ENCODE peak calls at places on chromosomes 2 and 18, in eight cellular contexts. H is osteoblast, I is fibroblast of lung, W is MCF 10A, Q is fibroblast of mammary gland, P is IMR-90, D is mammary epithelial cell, U is GM06990. E is an unnamed sample.

GRCh38 chr2:151657667-151658076 is 76.6 kb downstream of the NEB start:
- DNase-seq in U (no peak), I (peak), Q (peak), W (no peak), D (no peak), H (no peak), P (no peak), E (no peak)

GRCh38 chr2:232728785-232729184 is 31.7 kb downstream of the GIGYF2 start:
- DNase-seq in Q (no peak), P (no peak), I (no peak), W (no peak), D (no peak), H (no peak), U (no peak), E (no peak)

GRCh38 chr2:230358305-230358704 is 31.3 kb downstream of the SP140L start:
- DNase-seq in I (peak), Q (peak), U (no peak), W (no peak), D (peak), P (peak), H (no peak), E (no peak)

GRCh38 chr2:223472771-223473170 is 129.4 kb downstream of the SCG2 start:
- DNase-seq in D (no peak), H (no peak), W (no peak), I (no peak), U (no peak), P (no peak), Q (no peak), E (no peak)

GRCh38 chr2:78778756-78779510 is 246.6 kb upstream of the REG3G start:
- DNase-seq in H (no peak), W (no peak), P (no peak), U (no peak), Q (no peak), D (no peak), I (no peak), E (no peak)

GRCh38 chr18:58364867-58365533 is 263.9 kb downstream of the ALPK2 start:
- DNase-seq in I (peak), Q (peak), U (no peak), P (peak), H (peak), W (peak), D (peak), E (no peak)

GRCh38 chr2:241286348-241287090 is 29.0 kb downstream of the HDLBP start:
- DNase-seq in H (no peak), P (no peak), W (no peak), I (peak), U (no peak), D (no peak), Q (no peak), E (no peak)

GRCh38 chr2:209331291-209331844 is 92.5 kb upstream of the MAP2 start:
- DNase-seq in P (peak), U (no peak), D (peak), Q (peak), I (peak), W (peak), H (peak), E (no peak)

GRCh38 chr2:108613261-108614042 is 79.2 kb downstream of the LIMS1 start:
- DNase-seq in I (no peak), W (no peak), D (no peak), P (peak), U (no peak), Q (no peak), H (no peak), E (no peak)

GRCh38 chr18:71784777-71785176 is 759.4 kb downstream of the CBLN2 start:
- DNase-seq in H (no peak), P (no peak), W (peak), I (no peak), D (no peak), U (no peak), Q (peak), E (peak)

GRCh38 chr2:156332452-156333273 is at the start of gene NR4A2:
- DNase-seq in W (peak), P (peak), D (peak), U (peak), I (peak), H (peak), Q (peak), E (peak)

GRCh38 chr2:170817999-170818293 is 1.3 kb downstream of the GAD1 start:
- DNase-seq in U (no peak), I (no peak), W (no peak), Q (no peak), P (no peak), D (no peak), H (no peak), E (no peak)

GRCh38 chr2:3033315-3033714 is 344.3 kb downstream of the EIPR1 start:
- DNase-seq in W (no peak), Q (no peak), D (no peak), U (no peak), I (no peak), H (no peak), P (no peak), E (no peak)

GRCh38 chr2:155836439-155836838 is 496.1 kb downstream of the NR4A2 start:
- DNase-seq in H (no peak), Q (no peak), I (no peak), W (no peak), U (no peak), P (no peak), D (no peak), E (no peak)

GRCh38 chr18:51559902-51560287 is 362.4 kb upstream of the MEX3C start:
- DNase-seq in H (no peak), W (peak), P (no peak), D (peak), Q (no peak), I (no peak), U (no peak), E (no peak)
- TF ChIP-seq CTCF in H (no peak), W (peak), P (no peak), D (peak), Q (no peak), I (no peak), U (peak), E (no peak)

DNA sequence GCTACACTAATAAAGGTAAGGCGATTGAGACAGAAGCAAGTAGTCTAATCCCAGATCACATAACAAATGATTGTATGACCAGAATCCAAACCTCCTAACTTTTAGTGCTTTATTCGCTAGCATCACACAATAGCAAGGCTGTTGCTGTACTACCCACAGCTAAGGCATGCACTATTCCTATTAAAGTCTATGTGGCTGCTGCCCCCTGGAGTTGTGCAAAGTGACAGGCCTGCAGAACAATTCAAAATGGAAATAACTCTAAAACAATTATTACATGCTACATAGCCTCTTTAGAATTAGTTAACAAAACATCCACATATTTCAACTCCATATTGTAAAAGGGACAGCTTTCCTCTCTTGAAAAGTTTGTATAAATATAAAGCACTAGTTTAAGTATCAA is 6.0 kb downstream of the ERBB4 start:
- DNase-seq in P (no peak), U (no peak), D (no peak), Q (no peak), H (no peak), W (no peak), I (no peak), E (no peak)
- TF ChIP-seq CTCF in P (no peak), U (peak), D (no peak), Q (no peak), H (no peak), W (no peak), I (no peak), E (no peak)

GRCh38 chr18:50748243-50749229 is 71.3 kb downstream of the MRO start:
- DNase-seq in W (peak), P (no peak), U (no peak), D (no peak), Q (no peak), H (no peak), I (no peak), E (no peak)

GRCh38 chr18:50742947-50743346 is 76.9 kb downstream of the MRO start:
- DNase-seq in Q (no peak), D (no peak), H (no peak), I (no peak), P (no peak), W (no peak), U (no peak), E (no peak)

GRCh38 chr18:50747849-50748242 is 72.0 kb downstream of the MRO start:
- DNase-seq in H (no peak), W (no peak), P (no peak), I (no peak), D (no peak), U (no peak), Q (no peak), E (no peak)

GRCh38 chr18:50744253-50744652 is 75.6 kb downstream of the MRO start:
- DNase-seq in P (no peak), I (no peak), U (no peak), D (no peak), H (no peak), Q (no peak), W (no peak), E (no peak)

DNA sequence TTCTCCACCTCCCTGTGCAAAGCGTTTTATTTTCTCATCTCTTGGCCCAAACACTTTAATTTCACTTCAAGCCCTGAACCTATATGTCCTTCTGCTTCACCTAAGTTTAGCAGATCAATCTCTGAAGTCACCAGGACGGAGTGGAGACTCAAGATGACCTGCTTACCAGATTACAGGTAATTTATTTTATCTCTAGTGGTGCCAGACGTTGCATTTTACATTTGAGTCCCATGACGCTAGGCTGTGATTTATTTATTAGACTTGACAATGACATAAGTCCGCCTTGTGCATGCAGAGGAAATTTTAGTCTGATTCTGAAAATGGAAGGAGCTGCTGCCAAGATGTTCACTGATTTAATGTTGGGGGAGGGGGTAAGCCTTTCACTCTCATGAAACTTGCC is 73.9 kb downstream of the MRO start:
- DNase-seq in U (no peak), Q (no peak), P (no peak), D (no peak), I (no peak), W (no peak), H (no peak), E (no peak)
- TF ChIP-seq CTCF in U (no peak), Q (no peak), P (no peak), D (no peak), I (no peak), W (no peak), H (no peak), E (no peak)

DNA sequence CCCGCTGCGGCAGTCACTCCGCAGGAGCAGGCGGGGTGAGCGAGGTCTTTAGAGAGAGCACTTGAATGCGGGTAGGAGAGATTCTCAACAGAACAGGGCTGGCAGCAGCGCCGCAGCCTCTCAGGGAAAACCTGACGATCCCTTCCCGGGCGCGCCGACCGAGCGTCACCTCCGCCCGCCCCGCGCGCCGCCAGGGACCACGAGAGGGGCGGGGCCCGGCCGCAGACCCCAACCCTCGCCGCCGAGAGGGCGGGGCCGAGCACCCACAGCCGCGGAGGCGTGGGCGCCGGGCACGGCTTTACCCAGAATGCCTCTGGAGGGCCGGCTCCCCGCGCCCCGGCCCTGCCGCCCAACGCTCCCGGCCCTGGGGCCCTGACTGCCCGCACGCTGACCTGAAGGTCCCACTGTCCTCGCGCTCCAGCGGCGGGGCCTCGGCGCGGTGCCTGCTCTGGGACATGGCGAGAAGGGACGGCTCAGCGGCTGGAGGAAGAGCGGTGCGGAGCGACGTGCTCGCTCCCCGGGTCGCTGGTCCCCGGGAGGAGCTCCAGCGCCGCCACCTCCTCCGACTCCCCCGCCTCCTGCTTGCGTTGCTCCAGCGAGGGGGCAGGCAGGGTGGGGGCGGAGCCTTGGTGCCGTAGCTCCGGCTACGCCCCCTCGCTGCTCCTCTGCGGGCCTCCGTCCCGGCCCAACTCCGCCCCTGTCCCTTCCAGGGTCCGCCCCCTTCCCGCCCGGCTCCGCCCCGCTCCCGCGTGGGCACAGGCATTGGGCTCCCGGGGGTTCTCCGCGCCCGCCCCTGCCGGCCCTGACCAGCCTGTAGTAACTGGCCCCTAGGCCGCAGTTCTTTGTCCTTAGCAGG is at the start of the genes PJVK and PRKRA:
- DNase-seq in Q (peak), U (peak), P (peak), D (peak), I (peak), H (peak), W (peak), E (peak)
- TF ChIP-seq CTCF in Q (no peak), U (no peak), P (no peak), D (no peak), I (no peak), H (no peak), W (no peak), E (no peak)

GRCh38 chr2:175690113-175690716 is 311.9 kb downstream of the LNPK start:
- DNase-seq in U (peak), I (peak), W (peak), D (peak), P (peak), H (peak), Q (peak), E (peak)
- TF ChIP-seq CTCF in U (peak), I (peak), W (peak), D (peak), P (peak), H (peak), Q (peak), E (peak)

DNA sequence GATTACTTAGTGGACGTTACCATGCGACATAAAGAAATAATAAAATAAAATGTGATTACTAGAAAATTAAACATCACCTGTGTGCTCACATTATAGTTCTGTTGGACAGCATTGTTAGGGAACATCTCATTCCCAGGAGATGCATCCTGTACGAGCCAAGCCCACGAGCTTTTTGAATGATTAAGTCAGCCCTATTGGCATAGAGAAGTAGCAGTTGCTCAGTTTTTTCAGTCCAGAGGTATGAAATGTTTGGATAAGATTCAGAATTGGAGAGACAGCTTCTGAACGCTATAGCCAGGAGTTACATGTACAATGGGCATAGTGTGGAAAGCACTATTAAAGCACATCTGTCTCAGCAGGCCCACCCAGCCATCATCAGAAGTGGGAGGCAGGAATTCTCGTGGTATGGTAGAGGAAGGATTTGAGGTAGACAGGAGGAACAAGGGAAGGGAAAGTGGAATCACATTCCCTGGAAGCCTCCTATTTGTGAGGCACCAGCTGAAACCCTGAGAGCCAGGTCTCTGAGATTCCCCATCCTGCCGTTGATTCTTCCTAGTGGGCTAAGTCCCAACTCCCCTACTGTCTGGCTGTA is 8.6 kb downstream of the SPATS2L start:
- DNase-seq in W (no peak), U (no peak), H (no peak), I (peak), Q (peak), D (no peak), P (no peak), E (no peak)
- TF ChIP-seq CTCF in W (no peak), U (no peak), H (no peak), I (no peak), Q (no peak), D (no peak), P (no peak), E (no peak)

GRCh38 chr18:49250819-49251388 is 209.5 kb downstream of the DYM start:
- DNase-seq in H (no peak), P (peak), U (no peak), Q (peak), I (peak), W (peak), D (no peak), E (no peak)
- TF ChIP-seq CTCF in H (peak), P (peak), U (peak), Q (peak), I (peak), W (peak), D (peak), E (no peak)

DNA sequence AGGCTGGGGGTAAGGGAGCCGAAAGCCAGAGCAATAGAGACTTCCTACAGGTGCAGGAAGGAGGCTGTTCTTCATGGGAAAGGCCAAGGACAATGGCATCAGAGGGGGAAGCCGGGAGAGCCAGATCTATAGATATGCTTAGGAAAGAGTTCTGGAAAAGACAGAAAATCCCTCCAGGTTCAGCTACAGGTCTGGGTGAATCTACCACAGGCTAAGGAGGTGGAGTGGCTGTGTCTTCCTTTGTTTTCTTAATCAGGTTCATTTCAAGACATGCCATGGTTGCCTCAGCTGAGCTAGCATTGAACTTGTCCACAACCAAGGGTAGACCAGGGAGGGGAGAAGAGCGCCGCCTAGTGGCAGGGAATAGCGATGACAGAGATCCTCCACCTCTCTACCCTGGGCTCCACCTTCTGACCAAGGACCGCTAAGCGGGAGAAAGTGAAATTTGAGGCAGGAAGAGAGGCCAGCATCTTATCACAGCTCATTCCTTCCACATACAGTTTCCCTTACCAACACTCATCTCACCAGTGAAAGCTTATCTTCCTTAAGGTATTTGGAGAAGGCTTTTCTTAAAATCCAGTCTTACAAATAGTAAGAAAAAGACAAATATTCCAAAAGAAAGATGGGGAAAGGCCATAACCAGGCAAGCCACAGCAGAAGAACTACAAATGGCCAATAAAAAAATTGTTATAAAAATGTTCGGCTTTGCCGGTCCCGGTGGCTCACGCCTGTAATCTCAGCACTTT is 74.2 kb downstream of the VIT start:
- DNase-seq in P (peak), D (peak), Q (peak), W (peak), I (peak), U (no peak), H (peak), E (peak)
- TF ChIP-seq CTCF in P (peak), D (peak), Q (peak), W (peak), I (peak), U (peak), H (peak), E (peak)

GRCh38 chr2:218270721-218271486 is 585 bp downstream of the PNKD start:
- DNase-seq in D (no peak), H (peak), Q (no peak), W (no peak), I (no peak), U (no peak), P (no peak), E (no peak)

GRCh38 chr2:218271865-218272530 is 1.7 kb downstream of the PNKD start:
- DNase-seq in Q (no peak), W (no peak), P (no peak), U (no peak), D (no peak), H (peak), I (no peak), E (no peak)

GRCh38 chr2:218271487-218271797 is 1.1 kb downstream of the PNKD start:
- DNase-seq in D (peak), I (no peak), U (no peak), P (no peak), H (peak), W (no peak), Q (no peak), E (no peak)

GRCh38 chr2:218272531-218273212 is 2.4 kb downstream of the PNKD start:
- DNase-seq in P (peak), I (peak), U (peak), Q (peak), D (peak), W (peak), H (peak), E (peak)

DNA sequence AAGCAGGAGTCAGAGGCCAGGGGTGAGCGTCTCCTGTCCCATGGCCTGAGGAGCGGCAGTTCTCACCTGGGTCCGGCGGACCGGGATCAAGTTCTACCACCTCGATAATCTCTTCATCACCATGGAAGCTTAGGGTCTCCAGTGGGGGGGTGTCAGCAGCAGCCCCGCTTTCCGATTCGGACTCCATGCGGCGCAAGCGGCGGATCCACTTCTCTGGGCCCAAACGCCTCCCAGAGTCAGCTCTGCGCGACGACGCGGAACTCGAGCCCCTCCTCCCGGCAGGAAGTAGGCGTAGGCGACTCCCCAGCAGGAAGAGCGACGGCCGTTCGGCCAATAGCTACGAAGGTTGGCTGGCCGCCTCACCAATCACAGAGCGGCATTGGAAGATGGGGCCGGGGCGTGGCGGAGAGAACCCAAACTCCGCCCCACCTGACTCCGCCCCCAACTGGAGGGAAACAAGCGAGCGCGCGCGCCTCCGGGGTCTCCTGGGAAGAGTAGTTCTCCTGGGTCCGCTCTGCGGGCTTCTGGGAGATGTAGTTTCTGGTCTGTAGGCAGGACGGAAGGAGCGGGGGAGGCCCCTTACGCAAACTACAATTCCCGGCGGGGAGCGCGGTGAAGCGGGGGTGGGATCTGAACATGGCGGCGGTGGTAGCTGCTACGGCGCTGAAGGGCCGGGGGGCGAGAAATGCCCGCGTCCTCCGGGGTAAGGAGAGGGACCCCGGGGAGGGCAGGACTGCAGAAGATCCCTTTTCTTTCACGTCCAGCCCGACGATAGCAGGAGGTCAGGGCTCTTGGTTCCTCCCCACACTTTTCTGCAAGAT is at the start of the genes AAMP and PNKD:
- DNase-seq in I (peak), D (peak), U (peak), Q (peak), P (peak), W (peak), H (peak), E (peak)
- TF ChIP-seq CTCF in I (no peak), D (peak), U (peak), Q (no peak), P (peak), W (no peak), H (no peak), E (no peak)

E was measured in GM13976.